ENCODE peak calls at places on chromosomes 7 and 10, in six cellular contexts. M, L, U, C, I and N are unnamed samples.

GRCh38 chr10:48463318-48464003 is 141.4 kb downstream of the ARHGAP22 start:
- DNase-seq in I (no peak), L (no peak), C (no peak), M (peak), U (no peak), N (peak)

GRCh38 chr7:23474829-23475578 is 4.7 kb upstream of the IGF2BP3 start:
- DNase-seq in U (no peak), C (no peak), L (no peak), M (no peak), I (no peak), N (no peak)

GRCh38 chr10:73644015-73644743 is 2.9 kb upstream of the MYOZ1 start:
- DNase-seq in C (peak), U (no peak), L (peak), I (peak), M (peak), N (peak)

GRCh38 chr7:50305697-50306300 is 1.3 kb downstream of the IKZF1 start:
- DNase-seq in I (no peak), C (no peak), L (no peak), M (no peak), U (no peak), N (no peak)

GRCh38 chr7:96920713-96921112 is 84.6 kb upstream of the DLX6 start:
- DNase-seq in L (no peak), U (no peak), C (no peak), M (no peak), I (no peak), N (no peak)

GRCh38 chr10:50992356-50992866 is 81.9 kb upstream of the PRKG1 start:
- DNase-seq in C (no peak), U (no peak), M (no peak), I (no peak), L (no peak), N (peak)

GRCh38 chr10:34061846-34062245 is 727.4 kb upstream of the NRP1 start:
- DNase-seq in C (no peak), I (no peak), U (no peak), L (no peak), M (no peak), N (no peak)

GRCh38 chr10:102796407-102797176 is 40.6 kb downstream of the CYP17A1 start:
- DNase-seq in I (peak), U (no peak), C (no peak), M (peak), L (no peak), N (no peak)

GRCh38 chr7:142488842-142489241 is 231.0 kb upstream of the PRSS58 start:
- DNase-seq in L (peak), I (no peak), U (no peak), C (no peak), M (no peak), N (no peak)

GRCh38 chr10:60757422-60757895 is 20.8 kb upstream of the CDK1 start:
- DNase-seq in U (no peak), C (no peak), L (no peak), I (no peak), M (no peak), N (no peak)

GRCh38 chr7:140304071-140304799 is 94.1 kb downstream of the SLC37A3 start:
- DNase-seq in M (peak), I (peak), C (peak), L (no peak), U (no peak), N (peak)

GRCh38 chr7:38873433-38873832 is 35.6 kb downstream of the VPS41 start:
- DNase-seq in U (no peak), M (no peak), L (no peak), I (no peak), C (no peak), N (no peak)

GRCh38 chr7:2638224-2638991 is 6.6 kb downstream of the TTYH3 start:
- DNase-seq in I (no peak), U (no peak), L (no peak), C (peak), M (no peak), N (peak)

GRCh38 chr7:116618729-116619128 is 53.3 kb upstream of the MET start:
- DNase-seq in I (no peak), M (no peak), L (no peak), U (no peak), C (no peak), N (no peak)
- TF ChIP-seq YY1 in I (no peak), M (no peak), L (no peak), U (no peak), C (no peak), N (no peak)

DNA sequence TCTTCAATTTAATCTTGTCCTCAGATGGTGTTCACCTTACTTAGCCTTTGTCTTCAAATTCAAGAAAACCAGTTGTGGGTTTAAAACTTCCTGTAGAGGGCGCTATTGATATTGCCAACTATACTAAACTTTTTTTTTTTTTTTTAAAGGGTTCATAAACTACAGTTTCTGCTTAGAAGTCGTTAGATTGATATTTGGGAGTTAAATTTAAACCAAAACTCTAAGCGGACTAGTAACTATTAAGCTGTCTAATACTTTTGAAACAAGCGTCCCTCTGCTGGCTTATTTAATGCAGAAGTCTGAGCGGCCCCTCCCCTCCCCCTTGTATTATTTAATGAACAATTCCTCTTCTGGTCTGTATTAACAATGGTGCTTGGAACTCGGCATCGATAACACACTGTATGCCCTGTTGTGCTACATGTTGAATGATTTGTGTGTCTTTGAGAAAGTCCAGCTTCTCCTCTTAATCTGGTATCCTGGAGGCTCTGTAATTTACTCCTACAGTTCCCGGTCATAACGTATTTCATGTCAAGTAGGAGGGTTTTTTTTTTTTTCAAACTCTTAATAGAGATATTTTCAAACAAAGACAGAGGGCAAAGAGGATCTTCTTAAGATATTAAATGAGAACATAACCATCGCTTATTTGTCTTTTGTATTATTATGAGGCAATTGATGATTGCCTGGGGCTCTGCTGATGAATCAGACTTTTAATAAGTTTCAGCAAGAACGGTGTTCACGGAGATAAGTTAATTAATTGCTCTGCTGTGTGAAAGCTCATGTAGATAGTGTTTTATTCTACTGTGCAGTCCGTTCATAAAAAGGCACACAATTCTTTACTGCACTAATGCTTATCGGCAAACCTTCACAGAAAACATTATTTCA is 22.6 kb upstream of the CREB5 start:
- DNase-seq in C (peak), U (no peak), I (no peak), L (peak), M (peak), N (peak)
- H3K27ac ChIP-seq in C (no peak), U (no peak), I (no peak), L (no peak), M (no peak), N (no peak)

GRCh38 chr10:15585303-15585715 is 134.4 kb downstream of the ITGA8 start:
- DNase-seq in C (peak), U (peak), M (peak), L (peak), I (no peak), N (peak)
- TF ChIP-seq YY1 in C (no peak), U (peak), M (no peak), L (no peak), I (peak), N (no peak)

DNA sequence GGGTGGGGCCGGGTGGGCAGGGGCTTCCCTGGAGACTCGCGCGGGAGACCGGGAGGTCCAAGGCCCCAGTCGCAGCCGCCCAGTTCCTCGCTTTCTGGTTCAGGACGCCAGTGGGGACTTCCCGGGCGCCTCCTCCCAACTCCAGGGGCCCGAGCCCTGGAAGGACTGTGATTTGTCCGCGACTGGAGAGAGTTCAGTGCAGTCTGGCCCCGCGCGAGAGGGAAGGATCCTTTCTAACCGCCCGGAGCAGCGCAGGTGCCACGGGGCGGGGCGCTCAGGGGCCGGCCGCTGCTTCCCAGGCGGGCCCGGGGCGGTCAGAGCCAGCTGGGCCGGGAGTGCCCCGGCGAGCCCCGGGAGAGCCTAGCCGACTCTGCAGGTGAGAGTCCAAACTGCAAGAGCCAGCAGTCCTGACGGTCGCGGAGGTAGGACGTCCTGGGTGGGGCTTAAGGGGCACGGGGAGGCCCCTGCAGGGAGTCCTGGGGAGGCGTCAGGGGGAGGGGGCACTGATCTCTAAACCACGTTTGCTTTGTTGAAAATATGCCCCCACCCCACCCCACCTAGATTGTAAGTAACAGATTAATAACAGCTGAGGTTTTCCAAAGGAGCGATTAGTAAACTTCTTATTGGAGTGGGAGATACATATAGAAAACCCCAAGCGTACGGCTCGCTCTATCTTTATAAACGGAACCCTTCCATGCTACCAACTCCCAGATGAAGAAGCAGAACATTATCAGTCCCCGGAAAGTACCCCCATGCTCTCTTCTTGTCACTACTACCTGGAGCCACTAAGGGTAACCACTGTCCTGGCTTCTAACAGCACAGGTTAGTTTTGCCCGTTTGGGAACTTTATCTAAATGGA is 8.2 kb downstream of the NKX2-3 start:
- DNase-seq in L (no peak), M (no peak), C (no peak), U (no peak), I (no peak), N (peak)
- H3K27ac ChIP-seq in L (no peak), M (no peak), C (no peak), U (no peak), I (no peak), N (no peak)